ENCODE peak calls at places on chromosomes 2 and 18, in six cellular contexts. One of them, this sample, is unnamed.

GRCh38 chr2:187547353-187547979 is 6.8 kb downstream of the TFPI start:
- DNase-seq in endothelial cell of umbilical vein: peak
- DNase-seq in A549: peak
- DNase-seq in K562: peak
- DNase-seq in HepG2: no peak
- DNase-seq in GM12878: no peak
- DNase-seq in this sample: peak

GRCh38 chr2:162086904-162087303 is 12.9 kb upstream of the DPP4 start:
- DNase-seq in K562: no peak
- DNase-seq in GM12878: no peak
- DNase-seq in endothelial cell of umbilical vein: no peak
- DNase-seq in A549: no peak
- DNase-seq in HepG2: no peak
- DNase-seq in this sample: no peak

GRCh38 chr2:164934790-164935466 is 20.4 kb downstream of the SLC38A11 start:
- DNase-seq in HepG2: peak
- DNase-seq in K562: no peak
- DNase-seq in endothelial cell of umbilical vein: no peak
- DNase-seq in A549: no peak
- DNase-seq in GM12878: no peak
- DNase-seq in this sample: no peak

GRCh38 chr2:189783451-189783926 is 650 bp downstream of the ORMDL1 start:
- DNase-seq in A549: no peak
- DNase-seq in HepG2: peak
- DNase-seq in K562: no peak
- DNase-seq in GM12878: peak
- DNase-seq in endothelial cell of umbilical vein: no peak
- DNase-seq in this sample: peak

GRCh38 chr18:12585218-12585617 is 72.7 kb downstream of the SPIRE1 start:
- DNase-seq in endothelial cell of umbilical vein: no peak
- DNase-seq in K562: no peak
- DNase-seq in GM12878: no peak
- DNase-seq in HepG2: no peak
- DNase-seq in A549: no peak
- DNase-seq in this sample: peak

GRCh38 chr2:152240559-152241231 is 65.1 kb upstream of the STAM2 start:
- DNase-seq in GM12878: no peak
- DNase-seq in HepG2: no peak
- DNase-seq in endothelial cell of umbilical vein: peak
- DNase-seq in K562: no peak
- DNase-seq in A549: no peak
- DNase-seq in this sample: no peak

GRCh38 chr2:41892486-41892885 is 155.3 kb upstream of the PKDCC start:
- DNase-seq in endothelial cell of umbilical vein: no peak
- DNase-seq in A549: no peak
- DNase-seq in HepG2: no peak
- DNase-seq in K562: no peak
- DNase-seq in GM12878: no peak
- DNase-seq in this sample: no peak

GRCh38 chr2:181742908-181743722 is 62.8 kb upstream of the NEUROD1 start:
- DNase-seq in endothelial cell of umbilical vein: peak
- DNase-seq in A549: peak
- DNase-seq in K562: peak
- DNase-seq in HepG2: peak
- DNase-seq in GM12878: peak
- DNase-seq in this sample: peak

DNA sequence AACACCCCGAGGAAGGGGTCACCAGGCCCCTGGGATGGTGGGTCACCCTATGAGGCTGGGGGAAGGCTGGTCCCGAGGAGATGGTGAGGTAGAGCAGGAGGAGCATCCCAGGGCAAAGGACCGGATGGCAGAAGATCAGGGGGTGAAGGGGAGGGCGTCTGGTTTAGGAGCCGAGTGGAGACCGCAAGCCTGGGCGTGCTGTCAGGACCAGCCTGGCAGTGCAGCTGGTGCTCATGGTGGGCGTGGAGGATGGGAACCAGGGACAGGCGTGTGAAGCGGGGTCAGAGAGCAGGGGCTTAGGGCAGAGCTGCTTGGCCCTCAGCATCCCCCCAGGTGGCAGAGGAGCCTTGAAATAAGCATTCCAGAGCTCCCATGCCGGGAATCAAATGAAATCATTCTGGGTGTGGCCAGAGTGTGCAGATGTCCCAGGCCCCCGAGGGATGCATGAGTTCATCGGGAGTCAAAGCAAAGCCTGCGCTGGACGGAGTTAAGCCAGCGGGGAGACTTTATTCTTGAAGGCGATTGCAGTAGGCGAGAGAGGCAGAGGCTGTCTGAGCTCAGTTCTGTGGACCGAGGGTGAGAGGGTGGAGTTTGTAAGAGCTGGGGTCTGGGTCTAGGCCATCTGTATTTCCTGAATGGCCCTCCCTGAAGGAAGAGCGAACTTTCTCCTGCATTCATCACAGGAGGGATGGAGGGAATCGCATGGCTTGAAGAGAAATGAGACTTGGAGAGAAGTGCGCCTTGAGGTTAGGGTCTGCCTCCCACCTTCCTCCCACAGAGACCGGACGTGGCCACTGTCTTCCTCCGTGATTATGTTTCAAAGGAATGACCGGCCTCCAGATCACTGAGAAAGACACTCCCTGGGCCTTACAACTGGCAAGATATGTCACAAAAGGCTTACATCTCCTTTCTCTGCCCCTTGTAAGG is 33.2 kb upstream of the MBP start:
- DNase-seq in GM12878: no peak
- DNase-seq in endothelial cell of umbilical vein: no peak
- DNase-seq in HepG2: no peak
- DNase-seq in K562: no peak
- DNase-seq in A549: no peak
- DNase-seq in this sample: no peak
- TF ChIP-seq MYC in GM12878: no peak
- TF ChIP-seq MYC in endothelial cell of umbilical vein: no peak
- TF ChIP-seq MYC in HepG2: no peak
- TF ChIP-seq MYC in K562: no peak
- TF ChIP-seq MYC in A549: no peak
- TF ChIP-seq MYC in this sample: no peak

DNA sequence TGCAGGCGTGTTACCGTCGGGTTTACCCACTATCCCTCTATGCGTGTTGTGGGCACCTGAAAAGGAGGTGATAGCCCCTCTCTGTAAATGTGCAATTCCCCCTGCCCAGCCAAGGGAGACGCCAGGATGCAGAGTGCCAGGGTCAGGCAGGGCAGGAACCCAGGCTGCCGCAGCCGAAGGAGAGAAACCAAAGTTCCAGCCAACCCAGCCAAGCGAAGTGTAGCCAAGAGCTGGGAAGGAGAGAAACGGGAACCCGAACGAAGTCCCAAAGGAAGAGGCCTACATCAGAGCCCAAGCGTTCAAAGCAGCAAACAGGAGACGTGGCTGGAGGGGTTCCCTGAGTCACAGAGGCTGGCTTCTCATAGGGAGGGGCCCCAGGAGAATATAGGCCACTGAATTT is 24.2 kb upstream of the SPR start:
- DNase-seq in HepG2: no peak
- DNase-seq in A549: no peak
- DNase-seq in GM12878: no peak
- DNase-seq in K562: no peak
- DNase-seq in endothelial cell of umbilical vein: no peak
- DNase-seq in this sample: no peak
- H3K4me3 ChIP-seq in HepG2: no peak
- H3K4me3 ChIP-seq in A549: peak
- H3K4me3 ChIP-seq in GM12878: no peak
- H3K4me3 ChIP-seq in K562: no peak
- H3K4me3 ChIP-seq in endothelial cell of umbilical vein: no peak
- H3K4me3 ChIP-seq in this sample: no peak

GRCh38 chr2:237567276-237568029 is 1.1 kb downstream of the PRLH start:
- DNase-seq in GM12878: no peak
- DNase-seq in HepG2: no peak
- DNase-seq in endothelial cell of umbilical vein: no peak
- DNase-seq in A549: no peak
- DNase-seq in K562: no peak
- DNase-seq in this sample: no peak

GRCh38 chr2:237568121-237568660 is 1.8 kb downstream of the PRLH start:
- DNase-seq in HepG2: no peak
- DNase-seq in K562: no peak
- DNase-seq in A549: no peak
- DNase-seq in endothelial cell of umbilical vein: no peak
- DNase-seq in GM12878: no peak
- DNase-seq in this sample: no peak

GRCh38 chr2:237570776-237571335 is 4.5 kb downstream of the PRLH start:
- DNase-seq in A549: no peak
- DNase-seq in HepG2: no peak
- DNase-seq in endothelial cell of umbilical vein: no peak
- DNase-seq in K562: no peak
- DNase-seq in GM12878: no peak
- DNase-seq in this sample: no peak

GRCh38 chr2:237569896-237570295 is 3.5 kb downstream of the PRLH start:
- DNase-seq in GM12878: no peak
- DNase-seq in endothelial cell of umbilical vein: no peak
- DNase-seq in A549: no peak
- DNase-seq in HepG2: no peak
- DNase-seq in K562: no peak
- DNase-seq in this sample: no peak

GRCh38 chr2:237569041-237569440 is 2.7 kb downstream of the PRLH start:
- DNase-seq in endothelial cell of umbilical vein: no peak
- DNase-seq in GM12878: no peak
- DNase-seq in A549: no peak
- DNase-seq in HepG2: no peak
- DNase-seq in K562: no peak
- DNase-seq in this sample: no peak
- TF ChIP-seq POLR2A in endothelial cell of umbilical vein: no peak
- TF ChIP-seq POLR2A in GM12878: no peak
- TF ChIP-seq POLR2A in A549: no peak
- TF ChIP-seq POLR2A in HepG2: no peak
- TF ChIP-seq POLR2A in K562: no peak
- TF ChIP-seq POLR2A in this sample: no peak

DNA sequence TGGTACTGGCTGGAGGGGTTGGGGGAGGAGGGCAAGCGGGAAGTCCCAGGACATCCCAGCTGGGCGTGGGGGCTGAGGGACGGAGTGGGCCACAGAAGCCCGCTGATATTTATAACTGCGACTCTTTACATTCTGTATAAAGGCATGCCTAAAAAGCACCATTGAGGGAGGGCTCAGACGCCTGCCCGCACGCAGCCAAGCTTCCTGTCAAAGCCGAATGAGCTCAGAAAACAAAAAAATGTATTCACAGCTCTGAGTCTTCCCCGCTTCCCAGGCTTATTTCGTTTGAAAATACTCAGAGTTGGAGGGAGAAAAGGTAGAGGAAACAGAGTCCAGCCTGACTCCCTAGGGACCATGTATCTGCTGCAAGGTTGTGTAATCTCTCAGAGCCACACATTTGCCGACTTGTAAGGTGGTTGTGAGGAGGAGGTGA is 170.2 kb upstream of the HAAO start:
- DNase-seq in A549: no peak
- DNase-seq in HepG2: no peak
- DNase-seq in GM12878: no peak
- DNase-seq in endothelial cell of umbilical vein: peak
- DNase-seq in K562: no peak
- DNase-seq in this sample: peak
- TF ChIP-seq MYC in A549: no peak
- TF ChIP-seq MYC in HepG2: no peak
- TF ChIP-seq MYC in GM12878: no peak
- TF ChIP-seq MYC in endothelial cell of umbilical vein: no peak
- TF ChIP-seq MYC in K562: no peak
- TF ChIP-seq MYC in this sample: no peak

DNA sequence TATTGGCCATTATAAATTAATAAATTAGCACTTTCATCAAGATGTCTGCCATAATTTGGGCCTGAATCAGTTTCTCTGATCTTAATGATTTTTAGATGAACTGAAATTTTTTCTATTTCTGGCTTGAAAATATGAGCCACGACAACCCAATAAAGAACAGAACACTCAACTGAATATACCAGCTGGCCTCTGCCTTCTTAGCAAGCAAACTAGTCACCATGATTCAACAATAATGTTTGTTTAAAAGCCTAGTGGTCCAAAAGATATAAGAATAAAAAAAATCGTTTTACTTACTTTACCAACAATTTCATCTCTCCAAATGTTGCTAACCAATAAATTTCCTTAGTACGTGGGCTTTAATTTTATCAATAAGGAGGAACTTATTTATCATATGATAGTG is 66.7 kb upstream of the TTN start:
- DNase-seq in K562: no peak
- DNase-seq in endothelial cell of umbilical vein: no peak
- DNase-seq in HepG2: no peak
- DNase-seq in GM12878: no peak
- DNase-seq in A549: no peak
- DNase-seq in this sample: no peak
- H3K4me3 ChIP-seq in K562: no peak
- H3K4me3 ChIP-seq in endothelial cell of umbilical vein: no peak
- H3K4me3 ChIP-seq in HepG2: no peak
- H3K4me3 ChIP-seq in GM12878: no peak
- H3K4me3 ChIP-seq in A549: no peak
- H3K4me3 ChIP-seq in this sample: no peak

DNA sequence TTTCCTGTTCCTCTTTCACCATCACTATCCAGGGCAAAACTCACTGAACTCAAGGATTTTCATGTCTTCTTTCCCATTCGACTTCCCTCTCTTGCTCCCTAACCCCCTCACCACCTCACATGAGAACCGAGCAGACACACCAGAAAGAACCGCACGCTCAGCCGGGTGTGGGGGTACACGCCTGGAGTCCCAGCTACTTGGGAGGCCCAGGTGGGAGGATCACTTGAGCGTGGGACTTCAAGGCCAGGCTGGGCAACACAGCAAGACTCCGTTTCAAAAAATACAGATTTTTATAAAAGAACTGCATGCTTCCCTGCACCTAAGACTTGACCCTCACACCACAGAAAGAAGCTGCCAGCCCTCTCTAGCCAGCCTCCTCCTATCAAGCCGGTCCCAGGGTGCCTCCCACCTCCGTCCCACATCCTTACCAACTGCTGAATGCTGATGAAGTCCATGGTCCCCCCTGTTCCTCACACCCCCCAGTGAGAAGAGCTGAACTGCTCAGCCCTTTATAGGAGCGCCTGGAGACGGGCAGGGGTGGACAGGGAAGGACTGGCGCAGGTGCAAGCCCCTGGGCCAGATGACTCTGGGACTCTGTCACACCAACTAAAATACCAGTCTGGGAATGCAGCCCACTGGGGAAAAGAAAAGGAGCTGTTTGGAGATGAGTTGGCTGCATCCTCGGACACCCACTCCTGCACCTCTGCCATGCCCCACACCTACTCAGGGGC is at the start of gene ANKRD23:
- DNase-seq in A549: no peak
- DNase-seq in endothelial cell of umbilical vein: no peak
- DNase-seq in GM12878: no peak
- DNase-seq in HepG2: no peak
- DNase-seq in K562: no peak
- DNase-seq in this sample: no peak
- TF ChIP-seq POLR2A in A549: no peak
- TF ChIP-seq POLR2A in endothelial cell of umbilical vein: no peak
- TF ChIP-seq POLR2A in GM12878: no peak
- TF ChIP-seq POLR2A in HepG2: peak
- TF ChIP-seq POLR2A in K562: no peak
- TF ChIP-seq POLR2A in this sample: no peak

This sample was measured in NB4.